ENCODE peak calls at places on chromosomes 13 and 19, in six cellular contexts. I is transverse colon, Q is H54, K is upper lobe of left lung, X is ovary, G is stomach. W is an unnamed sample.

GRCh38 chr19:2477732-2478191 is 1.8 kb downstream of the GADD45B start:
- DNase-seq in K (peak), X (no peak), I (peak), G (no peak), Q (no peak), W (peak)

GRCh38 chr13:76886292-76887061 is at the start of gene KCTD12:
- DNase-seq in K (peak), I (peak), Q (peak), G (peak), X (peak), W (peak)

GRCh38 chr19:10289167-10289835 is 451 bp upstream of the ICAM5 start:
- DNase-seq in X (no peak), Q (peak), I (peak), K (peak), G (peak), W (no peak)

GRCh38 chr13:36858285-36858684 is 39.3 kb downstream of the RFXAP start:
- DNase-seq in Q (no peak), K (no peak), G (no peak), I (no peak), X (no peak), W (no peak)

GRCh38 chr19:7552781-7553180 is 17.3 kb downstream of the PNPLA6 start:
- DNase-seq in G (no peak), Q (no peak), X (no peak), K (no peak), I (no peak), W (no peak)

GRCh38 chr13:73681015-73681414 is 453.2 kb downstream of the KLF12 start:
- DNase-seq in G (no peak), Q (no peak), K (no peak), I (no peak), X (no peak), W (no peak)

GRCh38 chr13:59975807-59976445 is 187.8 kb downstream of the DIAPH3 start:
- DNase-seq in K (no peak), G (no peak), Q (no peak), X (no peak), I (no peak), W (no peak)

GRCh38 chr13:43663474-43664090 is 123.2 kb downstream of the ENOX1 start:
- DNase-seq in Q (no peak), X (no peak), I (no peak), G (no peak), K (no peak), W (no peak)

GRCh38 chr13:27020415-27020814 is 151.2 kb downstream of the USP12 start:
- DNase-seq in G (no peak), K (no peak), X (no peak), I (no peak), Q (no peak), W (no peak)

GRCh38 chr19:53333071-53333465 is 481 bp upstream of the ZNF845 start:
- DNase-seq in Q (peak), K (peak), X (peak), G (peak), I (peak), W (peak)

GRCh38 chr13:31896427-31896826 is 135.1 kb upstream of the FRY start:
- DNase-seq in K (no peak), G (no peak), Q (no peak), X (no peak), I (no peak), W (no peak)

GRCh38 chr19:1266818-1267440 is 2.2 kb upstream of the CIRBP start:
- DNase-seq in G (peak), Q (no peak), I (peak), X (peak), K (peak), W (peak)

GRCh38 chr13:99806671-99807070 is 164.9 kb downstream of the ZIC5 start:
- DNase-seq in Q (no peak), I (no peak), K (no peak), G (no peak), X (no peak), W (no peak)

GRCh38 chr13:19822673-19823072 is 39.9 kb upstream of the PSPC1 start:
- DNase-seq in X (no peak), K (no peak), G (no peak), I (no peak), Q (no peak), W (no peak)

GRCh38 chr13:107812013-107812412 is 403.3 kb downstream of the LIG4 start:
- DNase-seq in G (no peak), X (no peak), I (no peak), K (no peak), Q (no peak), W (no peak)

GRCh38 chr19:21835429-21835809 is 563 bp downstream of the ZNF43 start:
- DNase-seq in G (no peak), Q (no peak), X (no peak), I (peak), K (no peak), W (no peak)

GRCh38 chr19:1162404-1163282 is 11.4 kb downstream of the SBNO2 start:
- DNase-seq in K (peak), G (no peak), X (no peak), Q (no peak), I (no peak), W (no peak)

GRCh38 chr19:42201489-42202289 is 15.8 kb downstream of the DEDD2 start:
- DNase-seq in X (no peak), Q (no peak), I (peak), G (peak), K (no peak), W (no peak)

GRCh38 chr13:98068511-98068910 is 74.4 kb upstream of the FARP1 start:
- DNase-seq in X (no peak), Q (no peak), I (no peak), G (no peak), K (no peak), W (no peak)

GRCh38 chr13:76696370-76696769 is 189.8 kb downstream of the KCTD12 start:
- DNase-seq in Q (no peak), K (no peak), I (no peak), X (no peak), G (no peak), W (no peak)

GRCh38 chr13:42707003-42707402 is 74.4 kb upstream of the FAM216B start:
- DNase-seq in Q (no peak), X (no peak), K (no peak), G (no peak), I (no peak), W (no peak)

GRCh38 chr19:38812841-38813320 is at the start of gene LGALS4:
- DNase-seq in K (peak), G (peak), Q (no peak), X (no peak), I (peak), W (no peak)

GRCh38 chr13:46636451-46636850 is 83.5 kb downstream of the LRCH1 start:
- DNase-seq in I (no peak), K (no peak), G (no peak), Q (no peak), X (no peak), W (no peak)

GRCh38 chr13:71477735-71478134 is 389.3 kb downstream of the DACH1 start:
- DNase-seq in I (no peak), Q (no peak), G (no peak), X (no peak), K (no peak), W (no peak)

GRCh38 chr19:6744381-6745288 is 5.2 kb downstream of the TRIP10 start:
- DNase-seq in Q (peak), X (peak), G (peak), K (peak), I (peak), W (peak)

GRCh38 chr13:34762312-34762711 is 179.8 kb upstream of the NBEA start:
- DNase-seq in G (no peak), Q (no peak), K (no peak), X (no peak), I (no peak), W (no peak)

GRCh38 chr19:41324921-41325639 is 15.1 kb downstream of the CCDC97 start:
- DNase-seq in Q (peak), X (peak), I (peak), G (no peak), K (peak), W (peak)

GRCh38 chr19:43711751-43712355 is 4.0 kb upstream of the IRGC start:
- DNase-seq in X (no peak), G (no peak), Q (no peak), K (no peak), I (peak), W (no peak)

GRCh38 chr19:5155586-5156210 is 184.9 kb downstream of the PTPRS start:
- DNase-seq in G (no peak), I (no peak), X (no peak), K (no peak), Q (no peak), W (peak)

GRCh38 chr19:41016488-41017071 is 25.5 kb downstream of the CYP2B6 start:
- DNase-seq in I (no peak), X (no peak), K (no peak), G (no peak), Q (no peak), W (no peak)

GRCh38 chr13:99778500-99778899 is 193.1 kb downstream of the ZIC5 start:
- DNase-seq in Q (no peak), X (no peak), K (no peak), G (no peak), I (no peak), W (no peak)

GRCh38 chr19:40223135-40223822 is 3.2 kb downstream of the CCNP start:
- DNase-seq in X (no peak), G (peak), K (peak), Q (no peak), I (peak), W (no peak)

GRCh38 chr19:45152504-45153338 is 8.1 kb downstream of the NKPD1 start:
- DNase-seq in X (peak), Q (no peak), G (peak), K (peak), I (peak), W (no peak)

GRCh38 chr13:73107970-73108369 is 49.2 kb downstream of the KLF5 start:
- DNase-seq in Q (no peak), X (no peak), I (no peak), K (no peak), G (no peak), W (no peak)

GRCh38 chr19:19034204-19034624 is 811 bp downstream of the ARMC6 start:
- DNase-seq in K (no peak), X (no peak), Q (peak), I (peak), G (peak), W (no peak)

GRCh38 chr13:100533588-100534041 is 55.0 kb downstream of the GGACT start:
- DNase-seq in K (peak), I (no peak), X (no peak), G (peak), Q (no peak), W (no peak)

GRCh38 chr19:39351537-39352037 is 9.4 kb downstream of the SAMD4B start:
- DNase-seq in G (no peak), I (no peak), X (no peak), K (no peak), Q (no peak), W (no peak)

DNA sequence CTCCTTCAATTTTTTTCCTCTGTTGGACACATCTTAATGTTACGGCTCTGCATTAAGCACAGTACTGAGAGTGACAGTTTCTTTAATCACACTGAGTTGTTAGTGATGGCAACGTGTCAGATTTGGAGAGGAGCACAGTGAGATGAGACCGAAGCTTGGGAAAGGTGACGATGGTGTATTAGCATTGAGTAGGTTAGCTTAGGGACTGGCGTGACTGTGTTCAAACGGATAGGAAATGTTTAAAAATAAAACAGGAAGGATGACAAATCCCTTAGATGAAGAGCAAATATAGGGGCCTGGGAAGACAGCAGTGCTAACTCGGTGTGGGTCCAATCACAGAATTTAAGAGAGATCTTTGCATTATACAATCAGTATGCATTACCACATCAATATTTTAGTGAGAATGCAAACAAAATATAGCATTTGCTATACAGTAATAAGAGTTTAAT is 384.3 kb downstream of the HS6ST3 start:
- DNase-seq in X (no peak), I (no peak), K (no peak), G (no peak), Q (no peak), W (no peak)
- TF ChIP-seq POLR2A in X (no peak), I (no peak), K (no peak), G (no peak), Q (no peak), W (no peak)

GRCh38 chr13:112932971-112933370 is 36.0 kb upstream of the MCF2L start:
- DNase-seq in K (peak), Q (no peak), G (no peak), X (no peak), I (no peak), W (no peak)
- TF ChIP-seq POLR2A in K (no peak), Q (no peak), G (no peak), X (no peak), I (no peak), W (no peak)

GRCh38 chr19:13959141-13959961 is 7.0 kb downstream of the DCAF15 start:
- DNase-seq in X (no peak), I (no peak), G (no peak), K (peak), Q (no peak), W (no peak)

GRCh38 chr19:13958043-13958442 is 5.7 kb downstream of the DCAF15 start:
- DNase-seq in X (no peak), Q (no peak), K (no peak), I (no peak), G (no peak), W (no peak)

GRCh38 chr19:13961826-13962737 is 9.8 kb downstream of the DCAF15 start:
- DNase-seq in X (peak), G (no peak), K (peak), Q (no peak), I (no peak), W (no peak)

GRCh38 chr19:13960863-13961784 is 8.8 kb downstream of the DCAF15 start:
- DNase-seq in X (no peak), K (peak), I (no peak), G (no peak), Q (no peak), W (no peak)

DNA sequence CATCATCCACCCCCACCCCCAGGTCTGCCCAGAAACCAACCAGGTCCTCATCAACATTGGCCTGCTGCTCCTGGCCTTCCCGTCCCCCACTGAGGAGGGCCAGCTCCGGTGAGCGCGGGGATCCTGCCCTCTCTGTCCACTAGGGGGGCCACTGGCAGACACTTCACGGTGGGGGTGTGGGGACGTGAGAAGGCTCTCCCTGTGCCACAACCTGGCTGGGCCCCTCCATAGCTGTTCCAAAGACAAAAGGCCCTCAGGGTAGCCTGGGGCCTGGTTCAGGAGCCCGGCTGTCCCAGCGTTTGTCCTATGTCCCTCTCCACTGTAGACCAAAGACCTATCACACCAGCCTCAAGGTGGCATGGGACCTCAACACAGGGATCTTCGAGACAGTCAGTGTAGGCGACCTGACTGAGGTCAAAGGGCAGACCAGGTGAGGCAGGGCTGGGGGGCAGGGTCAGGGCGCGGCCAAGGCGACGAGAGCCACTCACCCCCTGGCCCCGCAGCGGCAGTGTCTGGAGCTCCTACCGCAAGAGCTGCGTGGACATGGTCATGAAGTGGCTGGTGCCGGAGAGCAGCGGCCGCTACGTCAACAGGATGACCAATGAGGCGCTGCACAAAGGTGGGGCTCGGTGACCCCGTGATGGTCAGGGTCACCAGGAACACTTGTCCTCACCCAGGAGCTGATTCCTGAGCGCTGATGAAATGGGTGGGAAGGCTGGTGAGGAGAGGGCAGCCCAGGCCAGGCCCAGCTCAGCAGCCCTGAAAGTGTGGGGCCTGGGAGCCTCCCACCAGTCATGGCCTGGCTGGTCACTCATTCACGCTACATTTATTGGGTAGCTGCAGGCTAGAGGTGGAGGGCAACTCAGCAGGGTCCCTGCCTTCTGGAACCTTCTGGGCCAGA is 7.9 kb downstream of the DCAF15 start:
- DNase-seq in I (no peak), G (no peak), K (peak), Q (no peak), X (no peak), W (no peak)
- TF ChIP-seq POLR2A in I (no peak), G (no peak), K (no peak), Q (no peak), X (no peak), W (no peak)

DNA sequence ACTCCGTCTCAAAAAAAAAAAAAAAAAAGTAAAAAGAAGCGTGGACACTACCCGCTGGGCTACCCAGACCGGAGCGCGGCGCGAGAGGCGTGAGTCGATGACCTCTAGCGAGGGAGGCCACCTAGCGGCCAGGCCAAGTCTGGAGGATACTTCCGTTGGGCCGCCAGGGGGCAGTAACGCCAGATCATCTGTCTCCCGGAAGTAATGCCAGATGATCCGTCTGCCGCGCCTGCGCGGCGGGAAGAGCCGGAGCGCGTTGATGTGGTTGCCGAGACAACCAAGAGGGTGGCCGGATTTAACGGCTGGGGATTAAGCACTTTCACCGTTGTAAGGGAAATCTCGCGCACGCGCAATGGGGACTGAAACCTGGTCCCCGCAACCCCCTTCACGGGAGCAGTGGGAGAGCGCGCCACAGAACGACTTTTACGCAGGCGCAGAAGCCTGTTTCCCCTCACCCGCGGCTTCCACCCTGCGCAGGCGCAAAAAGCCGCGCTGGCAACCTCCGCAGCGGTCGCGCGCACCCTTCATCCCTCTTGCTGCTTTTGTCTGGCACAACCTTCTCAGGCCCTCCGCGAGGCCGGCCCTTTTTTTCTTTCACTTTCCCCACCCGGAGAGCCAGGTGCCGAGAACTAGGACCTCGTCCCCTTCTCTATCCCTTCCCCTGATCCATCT is 1.0 kb upstream of the U2AF2 start:
- DNase-seq in I (peak), Q (peak), G (peak), K (peak), X (peak), W (peak)
- TF ChIP-seq POLR2A in I (peak), Q (peak), G (no peak), K (peak), X (peak), W (peak)

DNA sequence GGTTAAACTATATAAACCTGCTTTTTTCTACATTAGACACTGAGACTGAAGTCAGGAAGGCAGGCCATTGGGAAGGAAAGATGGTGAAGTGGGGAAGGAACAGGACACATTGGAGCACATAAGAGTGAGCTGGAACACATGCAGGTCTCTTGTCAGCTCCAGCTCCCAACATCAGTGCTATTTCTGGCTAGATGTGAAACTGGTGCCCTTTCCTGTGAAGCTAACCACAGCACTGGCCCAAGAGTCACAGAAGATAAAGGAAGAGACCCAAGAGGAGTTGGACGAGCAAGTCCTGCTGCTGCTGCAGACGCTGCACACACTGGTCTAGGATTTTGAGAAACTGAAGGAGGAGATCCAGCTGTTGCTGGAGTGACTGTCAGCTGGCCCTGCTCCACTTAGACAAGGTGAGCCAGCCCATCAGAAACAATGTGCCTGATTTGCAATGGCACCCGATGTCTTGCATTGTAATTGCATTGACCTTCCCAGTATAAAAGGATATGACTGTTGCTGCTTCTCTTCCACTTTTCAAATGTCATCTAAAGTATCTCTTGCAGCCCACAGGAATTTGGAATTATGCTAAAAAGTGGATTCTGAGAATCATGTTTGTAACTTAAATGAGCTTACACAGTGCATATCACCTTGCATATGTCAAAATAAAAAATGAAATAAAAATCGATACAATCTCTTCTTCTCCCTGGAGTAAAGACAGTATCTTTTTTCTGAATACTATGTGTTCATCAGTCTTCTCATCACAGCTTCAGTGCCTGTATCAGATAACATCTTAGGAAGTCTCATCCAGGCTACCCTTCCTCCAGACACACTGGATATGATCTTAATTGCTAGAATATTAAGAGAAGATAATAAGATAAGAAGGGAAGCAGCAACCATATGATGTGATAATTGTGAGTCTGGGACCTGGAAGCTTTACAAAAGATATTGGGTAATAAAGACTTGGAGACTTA is 230.7 kb upstream of the SPRY2 start:
- DNase-seq in G (no peak), X (no peak), I (no peak), Q (no peak), K (no peak), W (no peak)
- TF ChIP-seq POLR2A in G (no peak), X (no peak), I (no peak), Q (no peak), K (no peak), W (no peak)

GRCh38 chr13:24274452-24274971 is 34.9 kb upstream of the C1QTNF9 start:
- DNase-seq in Q (no peak), K (no peak), G (peak), X (peak), I (peak), W (no peak)
- TF ChIP-seq POLR2A in Q (no peak), K (no peak), G (no peak), X (no peak), I (no peak), W (no peak)

GRCh38 chr19:34773555-34773864 is 495 bp upstream of the ZNF599 start:
- DNase-seq in X (no peak), K (no peak), I (no peak), Q (no peak), G (no peak), W (no peak)

GRCh38 chr19:34778342-34778741 is 5.3 kb upstream of the ZNF599 start:
- DNase-seq in Q (no peak), X (no peak), G (no peak), K (no peak), I (no peak), W (no peak)

GRCh38 chr19:34774857-34775256 is 1.8 kb upstream of the ZNF599 start:
- DNase-seq in G (no peak), X (no peak), I (no peak), K (no peak), Q (no peak), W (no peak)

GRCh38 chr19:34767967-34768366 is 5.0 kb downstream of the ZNF599 start:
- DNase-seq in I (no peak), K (no peak), G (no peak), Q (no peak), X (no peak), W (no peak)

GRCh38 chr19:34772697-34773554 is at the start of gene ZNF599:
- DNase-seq in Q (peak), X (peak), K (peak), I (peak), G (peak), W (peak)
- TF ChIP-seq POLR2A in Q (peak), X (peak), K (no peak), I (peak), G (no peak), W (peak)

W was measured in uterus.